ENCODE peak calls at places on chromosome 21, in nine cellular contexts. Q is activated naive CD4-positive, alpha-beta T cell treated with Interleukin-2 at 50 U/mL for 16 hours; L is progenitor cell of endocrine pancreas; A is mammary epithelial cell; W is NCI-H524 treated with DMSO at 0.1 percent for 48 hours; M is stimulated activated CD8-positive, alpha-beta memory T cell treated with anti-CD3 and anti-CD28 coated beads, Interleukin-4, amount 100 ng/mL, for 24 hours; F is NCI-H2107; U is IMR-90; J is hippocampal formation. B is an unnamed sample.

GRCh38 chr21:39564200-39564599 is 48.5 kb upstream of the B3GALT5 start:
- DNase-seq in Q (no peak), L (no peak), A (no peak), W (no peak), M (no peak), F (no peak), U (no peak), J (peak; percentile 17), B (no peak)

GRCh38 chr21:43609501-43610340 is 49.6 kb downstream of the HSF2BP start:
- DNase-seq in Q (no peak), L (no peak), A (peak; percentile 87), W (no peak), M (no peak), F (peak; percentile 95), U (peak; percentile 88), J (no peak), B (peak; percentile 68)

GRCh38 chr21:44418108-44418875 is 37.0 kb upstream of the LRRC3 start:
- DNase-seq in Q (no peak), L (peak; percentile 6), A (no peak), W (no peak), M (no peak), F (no peak), U (no peak), J (no peak), B (no peak)

GRCh38 chr21:44732263-44732662 is 20.9 kb upstream of the TSPEAR start:
- DNase-seq in Q (no peak), L (no peak), A (no peak), W (no peak), M (no peak), F (no peak), U (no peak), J (no peak), B (no peak)

GRCh38 chr21:32771134-32771523 is 426 bp downstream of the PAXBP1 start:
- DNase-seq in Q (peak; percentile 47), L (peak; percentile 38), A (peak; percentile 62), W (no peak), M (peak; percentile 21), F (peak; percentile 34), U (peak; percentile 56), J (no peak), B (peak; percentile 84)

GRCh38 chr21:39182484-39183271 is 573 bp downstream of the PSMG1 start:
- DNase-seq in Q (no peak), L (no peak), A (no peak), W (no peak), M (no peak), F (no peak), U (no peak), J (peak; percentile 32), B (no peak)

GRCh38 chr21:15171546-15171945 is 106.7 kb upstream of the NRIP1 start:
- DNase-seq in Q (no peak), L (no peak), A (no peak), W (no peak), M (no peak), F (no peak), U (no peak), J (no peak), B (no peak)

GRCh38 chr21:43361493-43362296 is 65.2 kb downstream of the SIK1 start:
- DNase-seq in Q (peak; percentile 9), L (no peak), A (peak; percentile 93), W (no peak), M (no peak), F (no peak), U (peak; percentile 79), J (no peak), B (peak; percentile 52)

GRCh38 chr21:44699502-44700001 is 2.6 kb downstream of the KRTAP10-12 start:
- DNase-seq in Q (no peak), L (no peak), A (no peak), W (no peak), M (no peak), F (no peak), U (no peak), J (no peak), B (no peak)

GRCh38 chr21:35367558-35367957 is 318.5 kb upstream of the RUNX1 start:
- DNase-seq in Q (no peak), L (no peak), A (no peak), W (no peak), M (no peak), F (no peak), U (no peak), J (no peak), B (no peak)

B was measured in hepatocyte.